ENCODE peak calls at places on chromosomes 13 and 19, in nine cellular contexts. E, N, S, P, T, U, M, Z and D are unnamed samples.

GRCh38 chr13:23500858-23501257 is 67.4 kb upstream of the SACS start:
- DNase-seq in T (peak; percentile 97), E (peak; percentile 73), Z (no peak), M (peak; percentile 82), N (no peak), P (peak; percentile 97), U (no peak), S (no peak), D (peak; percentile 83)

GRCh38 chr13:91133941-91134772 is 213.3 kb upstream of the MIR17HG start:
- DNase-seq in U (peak; percentile 44), P (peak; percentile 44), T (peak; percentile 71), S (peak; percentile 32), M (peak; percentile 4), E (peak; percentile 80), Z (no peak), N (peak; percentile 73), D (peak; percentile 74)

GRCh38 chr19:46515879-46516350 is 20.2 kb upstream of the PNMA8B start:
- DNase-seq in T (peak; percentile 47), E (peak; percentile 60), M (no peak), P (peak; percentile 40), S (no peak), U (no peak), N (peak; percentile 38), Z (no peak), D (peak; percentile 67)

GRCh38 chr19:41367848-41368301 is 3.9 kb upstream of the B9D2 start:
- DNase-seq in U (no peak), P (peak; percentile 95), E (peak; percentile 93), T (peak; percentile 93), M (peak; percentile 81), N (peak; percentile 96), Z (no peak), S (no peak), D (peak; percentile 88)

GRCh38 chr13:46350003-46350402 is 37.0 kb downstream of the RUBCNL start:
- DNase-seq in S (no peak), E (no peak), N (no peak), P (no peak), Z (no peak), U (no peak), T (no peak), M (no peak), D (no peak)

GRCh38 chr13:20049558-20050473 is 91.3 kb downstream of the ZMYM2 start:
- DNase-seq in P (peak; percentile 31), S (no peak), N (no peak), T (no peak), M (no peak), U (no peak), E (no peak), Z (no peak), D (peak; percentile 19)

GRCh38 chr13:45718063-45718462 is 15.9 kb downstream of the CBY2 start:
- DNase-seq in P (peak; percentile 5), E (peak; percentile 40), N (peak; percentile 36), S (no peak), Z (no peak), M (no peak), T (peak; percentile 41), U (no peak), D (peak; percentile 21)

GRCh38 chr13:95564948-95565347 is 12.4 kb downstream of the CLDN10 start:
- DNase-seq in T (peak; percentile 70), P (peak; percentile 43), S (no peak), Z (no peak), M (no peak), U (no peak), N (peak; percentile 89), E (peak; percentile 89), D (peak; percentile 63)

GRCh38 chr13:29569253-29570057 is 26.0 kb downstream of the SLC7A1 start:
- DNase-seq in U (peak; percentile 44), M (no peak), P (no peak), T (no peak), S (no peak), Z (no peak), N (no peak), E (no peak), D (peak; percentile 58)

GRCh38 chr19:23384858-23385257 is 10.4 kb downstream of the ZNF91 start:
- DNase-seq in E (no peak), S (no peak), M (no peak), T (no peak), N (no peak), Z (no peak), P (no peak), U (no peak), D (no peak)

GRCh38 chr13:110685305-110685704 is 20.6 kb downstream of the CARS2 start:
- DNase-seq in M (no peak), P (peak; percentile 29), Z (no peak), U (no peak), T (peak; percentile 79), S (no peak), E (no peak), N (no peak), D (peak; percentile 76)

GRCh38 chr13:77981191-77981925 is 62.7 kb upstream of the EDNRB start:
- DNase-seq in T (peak; percentile 43), M (no peak), E (peak; percentile 46), P (peak; percentile 8), U (no peak), N (no peak), Z (no peak), S (no peak), D (peak; percentile 33)

GRCh38 chr13:74816737-74817136 is 665.2 kb downstream of the TBC1D4 start:
- DNase-seq in M (no peak), P (peak; percentile 12), E (no peak), T (peak; percentile 26), N (no peak), Z (no peak), S (no peak), U (no peak), D (no peak)

GRCh38 chr19:23709347-23709746 is 22.3 kb upstream of the ZNF675 start:
- DNase-seq in E (no peak), N (no peak), U (no peak), Z (no peak), S (no peak), M (no peak), T (no peak), P (no peak), D (no peak)

GRCh38 chr13:70191034-70191433 is 82.8 kb upstream of the KLHL1 start:
- DNase-seq in N (no peak), U (no peak), E (no peak), T (no peak), Z (no peak), S (no peak), M (no peak), P (no peak), D (no peak)
- H3K4me3 ChIP-seq in N (no peak overlapping the region), U (no peak overlapping the region), E (no peak overlapping the region), T (no peak overlapping the region), Z (no peak overlapping the region), S (no peak overlapping the region), M (no peak overlapping the region), P (no peak overlapping the region), D (no peak overlapping the region)

DNA sequence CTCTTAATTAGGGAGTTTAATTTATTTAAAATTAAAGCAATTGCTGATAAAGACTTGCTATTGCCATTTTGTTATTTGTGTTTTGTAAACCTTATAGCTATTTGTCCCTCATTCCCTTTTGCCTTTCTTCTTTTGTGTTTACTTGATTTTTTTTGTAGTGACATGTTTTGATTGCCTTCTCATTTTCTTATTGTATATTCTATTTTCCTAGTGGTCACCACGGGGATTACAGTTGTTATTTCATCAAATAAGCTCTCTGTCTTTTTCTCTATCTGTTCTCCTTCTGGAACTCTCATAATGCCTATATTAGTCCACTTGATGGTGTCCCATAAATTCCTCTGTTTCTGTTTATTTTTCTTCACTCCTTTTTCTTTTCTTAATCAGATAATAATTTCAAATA is 64.4 kb upstream of the FRY start:
- DNase-seq in N (no peak), Z (no peak), S (no peak), U (no peak), E (no peak), M (no peak), P (no peak), T (no peak), D (no peak)
- TF ChIP-seq CTCF in N (no peak), Z (no peak), S (no peak), U (no peak), E (peak; percentile 5), M (peak; percentile 34), P (no peak), T (peak; percentile 26), D (no peak)

GRCh38 chr13:106184778-106185177 is 350.7 kb downstream of the EFNB2 start:
- DNase-seq in Z (no peak), P (no peak), U (no peak), N (no peak), E (no peak), S (no peak), M (no peak), T (no peak), D (no peak)

GRCh38 chr13:106183410-106184128 is 351.9 kb downstream of the EFNB2 start:
- DNase-seq in T (no peak), U (peak; percentile 85), Z (no peak), S (no peak), M (no peak), N (no peak), P (no peak), E (no peak), D (no peak)

GRCh38 chr13:106187092-106187491 is 348.4 kb downstream of the EFNB2 start:
- DNase-seq in M (no peak), P (no peak), S (no peak), E (no peak), T (peak; percentile 51), U (no peak), Z (no peak), N (no peak), D (no peak)

GRCh38 chr13:106187501-106187900 is 348.0 kb downstream of the EFNB2 start:
- DNase-seq in M (no peak), S (no peak), N (no peak), U (no peak), T (peak; percentile 80), Z (no peak), P (no peak), E (no peak), D (peak; percentile 13)

DNA sequence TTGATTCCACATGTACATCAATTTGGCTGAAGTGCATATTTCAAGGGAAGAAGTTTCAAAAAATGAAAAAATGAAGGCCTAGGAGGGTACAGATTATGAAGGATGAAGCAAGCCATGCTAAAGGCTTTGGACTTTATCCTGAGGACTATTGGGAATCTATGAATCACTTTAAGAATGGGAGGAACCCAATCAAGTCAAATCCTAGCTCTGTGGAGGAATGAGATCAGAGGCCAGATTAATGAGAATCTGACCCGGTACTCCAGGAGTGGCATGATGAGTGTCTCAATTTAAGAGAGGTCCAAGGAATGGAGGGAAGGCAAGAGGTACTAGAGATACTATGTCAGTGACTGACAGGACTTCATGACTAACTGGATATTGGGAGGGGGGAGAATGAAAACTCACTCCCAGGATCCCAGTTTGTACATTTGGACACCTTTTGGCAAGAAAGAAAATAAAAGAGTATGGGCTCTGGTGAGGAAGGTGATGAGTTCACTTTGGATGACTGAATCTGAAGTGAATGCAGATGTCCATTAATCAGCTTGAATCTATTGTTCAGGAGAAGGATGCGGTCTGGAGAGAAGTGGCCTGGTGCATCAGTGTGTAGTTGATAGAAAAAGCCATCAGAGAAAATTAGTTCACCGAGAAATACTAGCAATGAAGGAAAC is 349.0 kb downstream of the EFNB2 start:
- DNase-seq in U (no peak), M (no peak), S (no peak), E (no peak), N (peak; percentile 21), P (no peak), Z (no peak), T (peak; percentile 87), D (no peak)
- H3K4me3 ChIP-seq in U (no peak overlapping the region), M (no peak overlapping the region), S (no peak overlapping the region), E (no peak overlapping the region), N (no peak overlapping the region), P (no peak overlapping the region), Z (no peak overlapping the region), T (no peak overlapping the region), D (no peak overlapping the region)

DNA sequence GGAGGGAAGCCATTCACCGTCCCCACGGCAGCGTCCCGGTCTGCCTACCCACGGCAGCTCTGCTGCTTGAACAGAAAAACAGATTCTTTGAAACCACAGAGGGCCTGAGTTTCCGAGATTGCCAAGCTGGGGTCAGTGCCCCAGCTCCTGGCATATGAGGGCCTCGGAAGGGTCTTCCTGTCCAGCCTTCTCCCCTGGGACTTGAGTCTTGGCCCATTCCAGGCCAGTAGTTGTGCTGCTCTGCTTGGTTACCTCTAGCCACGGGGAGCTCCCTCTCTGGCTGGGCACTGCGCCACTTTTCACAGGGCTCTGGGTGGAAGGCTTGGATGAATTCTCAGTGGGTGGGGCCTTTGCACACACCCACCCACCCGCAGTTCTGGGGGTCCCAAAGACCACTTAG is 8.6 kb upstream of the SPIB start:
- DNase-seq in M (no peak), S (no peak), Z (no peak), U (no peak), N (no peak), P (no peak), E (no peak), T (no peak), D (no peak)
- TF ChIP-seq CTCF in M (no peak), S (no peak), Z (no peak), U (no peak), N (no peak), P (no peak), E (no peak), T (no peak), D (no peak)